ENCODE peak calls at places on chromosome 22, in eight cellular contexts. D is spleen; J is fibroblast of pulmonary artery; O is activated T-cell treated with anti-CD3 and anti-CD28 coated beads, Interleukin-2, amount 50 U/mL, for 48 hours; Y is NCI-H1092; A is anterior cingulate cortex; N is amygdala; R is ACHN. S is an unnamed sample.

GRCh38 chr22:39665229-39665628 is 94.7 kb downstream of the CACNA1I start:
- DNase-seq in Y (no peak), J (no peak), A (no peak), N (no peak), O (no peak), R (no peak), D (no peak), S (no peak)

GRCh38 chr22:46596032-46596441 is 24.1 kb upstream of the GRAMD4 start:
- DNase-seq in O (no peak), R (peak), D (peak), Y (no peak), N (no peak), J (no peak), A (no peak), S (no peak)

GRCh38 chr22:35921777-35922176 is 106.8 kb downstream of the RBFOX2 start:
- DNase-seq in A (no peak), Y (peak), R (peak), J (peak), D (no peak), O (peak), N (peak), S (peak)

GRCh38 chr22:38982008-38982927 is at the start of gene APOBEC3B:
- DNase-seq in R (peak), D (peak), Y (no peak), A (no peak), J (peak), O (peak), N (peak), S (peak)

GRCh38 chr22:42544686-42545085 is 9.1 kb upstream of the SERHL2 start:
- DNase-seq in O (no peak), J (peak), R (no peak), D (no peak), Y (peak), A (no peak), N (no peak), S (no peak)

GRCh38 chr22:19599626-19600243 is 75.5 kb upstream of the CLDN5 start:
- DNase-seq in J (no peak), D (no peak), A (no peak), O (no peak), R (no peak), Y (no peak), N (no peak), S (no peak)

GRCh38 chr22:20571531-20572007 is 64.2 kb downstream of the MED15 start:
- DNase-seq in R (peak), D (peak), Y (no peak), N (no peak), J (peak), A (no peak), O (peak), S (peak)

GRCh38 chr22:47276219-47276843 is 513.9 kb downstream of the TBC1D22A start:
- DNase-seq in Y (no peak), R (no peak), A (no peak), O (no peak), D (peak), N (no peak), J (peak), S (no peak)

GRCh38 chr22:41768420-41768819 is 32.1 kb upstream of the CCDC134 start:
- DNase-seq in N (no peak), Y (no peak), A (no peak), J (peak), O (no peak), D (no peak), R (peak), S (peak)

GRCh38 chr22:20520093-20520511 is 12.7 kb downstream of the MED15 start:
- DNase-seq in J (peak), O (peak), A (no peak), N (no peak), Y (no peak), R (no peak), D (no peak), S (no peak)

GRCh38 chr22:31572939-31573338 is 76.6 kb downstream of the SFI1 start:
- DNase-seq in Y (no peak), D (no peak), A (no peak), R (no peak), J (no peak), N (no peak), O (no peak), S (no peak)

GRCh38 chr22:26479043-26479791 is 4.4 kb downstream of the HPS4 start:
- DNase-seq in D (no peak), N (no peak), O (no peak), Y (no peak), R (no peak), J (no peak), A (no peak), S (peak)

GRCh38 chr22:44702479-44703219 is 645 bp downstream of the PRR5 start:
- DNase-seq in A (no peak), R (peak), Y (no peak), N (no peak), J (peak), D (peak), O (peak), S (peak)

GRCh38 chr22:43529954-43530863 is 118.4 kb downstream of the MPPED1 start:
- DNase-seq in A (no peak), Y (no peak), D (peak), O (no peak), N (no peak), J (no peak), R (no peak), S (no peak)

GRCh38 chr22:38314992-38315800 is 2.0 kb downstream of the CSNK1E start:
- DNase-seq in N (peak), A (peak), O (no peak), Y (peak), R (no peak), D (peak), J (no peak), S (no peak)

GRCh38 chr22:45452565-45453449 is 39.3 kb downstream of the RIBC2 start:
- DNase-seq in Y (no peak), O (no peak), N (no peak), R (no peak), J (no peak), D (no peak), A (no peak), S (no peak)

GRCh38 chr22:50730941-50731661 is 6.9 kb upstream of the ACR start:
- DNase-seq in Y (no peak), D (peak), A (no peak), R (no peak), O (no peak), N (no peak), J (no peak), S (no peak)

GRCh38 chr22:36286096-36286957 is 33.4 kb downstream of the APOL1 start:
- DNase-seq in J (peak), D (peak), N (peak), R (peak), A (peak), Y (peak), O (peak), S (peak)

GRCh38 chr22:42180349-42180842 is 49.8 kb upstream of the CYP2D6 start:
- DNase-seq in N (no peak), D (no peak), R (peak), Y (no peak), J (no peak), O (peak), A (no peak), S (no peak)

GRCh38 chr22:23219317-23219716 is 39.0 kb downstream of the BCR start:
- DNase-seq in D (peak), O (no peak), A (no peak), N (no peak), J (no peak), Y (no peak), R (no peak), S (no peak)

GRCh38 chr22:44963832-44964721 is 45.7 kb downstream of the PHF21B start:
- DNase-seq in A (no peak), N (no peak), Y (no peak), J (no peak), D (no peak), O (no peak), R (no peak), S (no peak)

GRCh38 chr22:37749831-37750595 is 53.2 kb downstream of the TRIOBP start:
- DNase-seq in J (peak), O (no peak), A (no peak), N (no peak), D (no peak), R (no peak), Y (no peak), S (no peak)

GRCh38 chr22:28017859-28018258 is 98.8 kb upstream of the PITPNB start:
- DNase-seq in O (no peak), R (no peak), Y (no peak), J (no peak), D (peak), A (no peak), N (no peak), S (no peak)

GRCh38 chr22:44309137-44309536 is 3.6 kb downstream of the SHISAL1 start:
- DNase-seq in R (peak), Y (no peak), J (peak), O (no peak), D (no peak), A (no peak), N (no peak), S (peak)

GRCh38 chr22:31218565-31219262 is 6.6 kb downstream of the LIMK2 start:
- DNase-seq in Y (no peak), N (no peak), A (no peak), J (no peak), D (no peak), O (no peak), R (no peak), S (no peak)

GRCh38 chr22:43152355-43153071 is 1.2 kb downstream of the TSPO start:
- DNase-seq in R (peak), D (peak), A (peak), N (peak), O (peak), Y (no peak), J (peak), S (peak)

GRCh38 chr22:29079218-29079901 is 6.5 kb downstream of the KREMEN1 start:
- DNase-seq in A (no peak), D (no peak), N (no peak), Y (peak), R (no peak), O (no peak), J (no peak), S (no peak)

GRCh38 chr22:30262917-30263741 is 3.5 kb downstream of the OSM start:
- DNase-seq in D (peak), A (peak), O (peak), R (peak), N (peak), Y (peak), J (peak), S (peak)

GRCh38 chr22:45763236-45763624 is 91.6 kb downstream of the ATXN10 start:
- DNase-seq in O (no peak), D (no peak), A (no peak), Y (no peak), J (no peak), N (no peak), R (no peak), S (peak)

GRCh38 chr22:42891008-42891407 is 33.9 kb upstream of the ARFGAP3 start:
- DNase-seq in O (no peak), Y (no peak), R (no peak), D (no peak), A (no peak), N (no peak), J (no peak), S (no peak)

S was measured in NB4.